ENCODE peak calls at places on chromosomes 7 and 10, in nine cellular contexts. G, J, V, W, A, C, H, T and K are unnamed samples.

GRCh38 chr10:125448596-125448995 is 234.4 kb downstream of the TEX36 start:
- DNase-seq in G (no peak), J (no peak), V (no peak), W (no peak), A (peak; percentile 41), C (no peak), H (peak; percentile 71), T (no peak), K (no peak)

GRCh38 chr7:111107576-111107975 is 16.6 kb downstream of the LRRN3 start:
- DNase-seq in G (no peak), J (no peak), V (no peak), W (no peak), A (no peak), C (no peak), H (no peak), T (no peak), K (no peak)

GRCh38 chr7:99379043-99379577 is 4.6 kb downstream of the ARPC1B start:
- DNase-seq in G (peak; percentile 59), J (no peak), V (no peak), W (no peak), A (no peak), C (peak; percentile 18), H (no peak), T (peak; percentile 93), K (peak; percentile 56)

GRCh38 chr7:155734445-155734809 is 77.8 kb downstream of the SHH start:
- DNase-seq in G (no peak), J (no peak), V (no peak), W (no peak), A (no peak), C (no peak), H (no peak), T (no peak), K (no peak)

GRCh38 chr7:2036786-2037185 is 196.0 kb downstream of the MAD1L1 start:
- DNase-seq in G (no peak), J (no peak), V (no peak), W (peak; percentile 55), A (no peak), C (no peak), H (no peak), T (no peak), K (no peak)

GRCh38 chr10:9814285-9814866 is 1203.3 kb upstream of the CELF2 start:
- DNase-seq in G (no peak), J (no peak), V (no peak), W (no peak), A (no peak), C (no peak), H (no peak), T (no peak), K (no peak)

GRCh38 chr10:72424561-72424960 is 69.8 kb upstream of the DNAJB12 start:
- DNase-seq in G (no peak), J (no peak), V (no peak), W (no peak), A (no peak), C (no peak), H (no peak), T (no peak), K (no peak)

GRCh38 chr10:124641282-124642075 is 102.7 kb downstream of the FAM53B start:
- DNase-seq in G (no peak), J (peak; percentile 60), V (no peak), W (no peak), A (no peak), C (no peak), H (no peak), T (peak; percentile 97), K (peak; percentile 52)

GRCh38 chr10:96500519-96500918 is 13.2 kb downstream of the TLL2 start:
- DNase-seq in G (no peak), J (no peak), V (peak; percentile 28), W (peak; percentile 68), A (no peak), C (no peak), H (no peak), T (no peak), K (no peak)

GRCh38 chr10:128633864-128634541 is 507.8 kb upstream of the MKI67 start:
- DNase-seq in G (no peak), J (no peak), V (no peak), W (no peak), A (no peak), C (no peak), H (no peak), T (no peak), K (no peak)

GRCh38 chr7:17340655-17341054 is 42.2 kb downstream of the AHR start:
- DNase-seq in G (no peak), J (no peak), V (no peak), W (no peak), A (no peak), C (no peak), H (no peak), T (no peak), K (no peak)